ENCODE peak calls at places on chromosomes 11 and 22, in ten cellular contexts. One of them, this sample, is unnamed.

GRCh38 chr11:36149538-36150242 is 139.5 kb downstream of the COMMD9 start:
- DNase-seq in H4: peak; percentile 99
- DNase-seq in HTR-8/SVneo: peak; percentile 96
- DNase-seq in neural crest cell: no peak
- DNase-seq in A172: peak; percentile 100
- DNase-seq in Calu3: peak; percentile 89
- DNase-seq in stimulated activated CD8-positive, alpha-beta memory T cell treated with anti-CD3 and anti-CD28 coated beads, Interleukin-7, amount 100 ng/mL, for 1 hour: no peak
- DNase-seq in progenitor cell of endocrine pancreas: no peak
- DNase-seq in AML-193: peak; percentile 74
- DNase-seq in AG20443: peak; percentile 96
- DNase-seq in this sample: peak; percentile 68

GRCh38 chr11:32527191-32527590 is 56.4 kb upstream of the EIF3M start:
- DNase-seq in H4: no peak
- DNase-seq in HTR-8/SVneo: no peak
- DNase-seq in neural crest cell: no peak
- DNase-seq in A172: no peak
- DNase-seq in Calu3: no peak
- DNase-seq in stimulated activated CD8-positive, alpha-beta memory T cell treated with anti-CD3 and anti-CD28 coated beads, Interleukin-7, amount 100 ng/mL, for 1 hour: no peak
- DNase-seq in progenitor cell of endocrine pancreas: no peak
- DNase-seq in AML-193: no peak
- DNase-seq in AG20443: no peak
- DNase-seq in this sample: no peak

GRCh38 chr22:39090426-39091064 is 6.5 kb upstream of the APOBEC3H start:
- DNase-seq in H4: peak; percentile 72
- DNase-seq in HTR-8/SVneo: peak; percentile 26
- DNase-seq in neural crest cell: no peak
- DNase-seq in A172: peak; percentile 62
- DNase-seq in Calu3: no peak
- DNase-seq in stimulated activated CD8-positive, alpha-beta memory T cell treated with anti-CD3 and anti-CD28 coated beads, Interleukin-7, amount 100 ng/mL, for 1 hour: peak; percentile 68
- DNase-seq in progenitor cell of endocrine pancreas: no peak
- DNase-seq in AML-193: no peak
- DNase-seq in AG20443: no peak
- DNase-seq in this sample: no peak

GRCh38 chr11:4921796-4922195 is 2.3 kb downstream of the OR51G1 start:
- DNase-seq in H4: peak; percentile 59
- DNase-seq in HTR-8/SVneo: no peak
- DNase-seq in neural crest cell: no peak
- DNase-seq in A172: no peak
- DNase-seq in Calu3: no peak
- DNase-seq in stimulated activated CD8-positive, alpha-beta memory T cell treated with anti-CD3 and anti-CD28 coated beads, Interleukin-7, amount 100 ng/mL, for 1 hour: no peak
- DNase-seq in progenitor cell of endocrine pancreas: no peak
- DNase-seq in AML-193: no peak
- DNase-seq in AG20443: no peak
- DNase-seq in this sample: no peak

GRCh38 chr22:20957118-20957690 is 9.9 kb upstream of the AIFM3 start:
- DNase-seq in H4: no peak
- DNase-seq in HTR-8/SVneo: no peak
- DNase-seq in neural crest cell: no peak
- DNase-seq in A172: no peak
- DNase-seq in Calu3: peak; percentile 44
- DNase-seq in stimulated activated CD8-positive, alpha-beta memory T cell treated with anti-CD3 and anti-CD28 coated beads, Interleukin-7, amount 100 ng/mL, for 1 hour: no peak
- DNase-seq in progenitor cell of endocrine pancreas: no peak
- DNase-seq in AML-193: no peak
- DNase-seq in AG20443: peak; percentile 59
- DNase-seq in this sample: no peak

GRCh38 chr11:111306321-111306720 is 8.0 kb downstream of the POU2AF3 start:
- DNase-seq in H4: no peak
- DNase-seq in HTR-8/SVneo: no peak
- DNase-seq in neural crest cell: no peak
- DNase-seq in A172: no peak
- DNase-seq in Calu3: no peak
- DNase-seq in stimulated activated CD8-positive, alpha-beta memory T cell treated with anti-CD3 and anti-CD28 coated beads, Interleukin-7, amount 100 ng/mL, for 1 hour: no peak
- DNase-seq in progenitor cell of endocrine pancreas: no peak
- DNase-seq in AML-193: no peak
- DNase-seq in AG20443: no peak
- DNase-seq in this sample: no peak

GRCh38 chr22:22754268-22754657 is 109.8 kb downstream of the GGTLC2 start:
- DNase-seq in H4: no peak
- DNase-seq in HTR-8/SVneo: no peak
- DNase-seq in neural crest cell: no peak
- DNase-seq in A172: no peak
- DNase-seq in Calu3: no peak
- DNase-seq in stimulated activated CD8-positive, alpha-beta memory T cell treated with anti-CD3 and anti-CD28 coated beads, Interleukin-7, amount 100 ng/mL, for 1 hour: no peak
- DNase-seq in progenitor cell of endocrine pancreas: no peak
- DNase-seq in AML-193: no peak
- DNase-seq in AG20443: no peak
- DNase-seq in this sample: no peak

GRCh38 chr11:67463680-67464410 is 5.2 kb downstream of the TMEM134 start:
- DNase-seq in H4: peak; percentile 83
- DNase-seq in HTR-8/SVneo: peak; percentile 56
- DNase-seq in neural crest cell: no peak
- DNase-seq in A172: peak; percentile 86
- DNase-seq in Calu3: peak; percentile 89
- DNase-seq in stimulated activated CD8-positive, alpha-beta memory T cell treated with anti-CD3 and anti-CD28 coated beads, Interleukin-7, amount 100 ng/mL, for 1 hour: no peak
- DNase-seq in progenitor cell of endocrine pancreas: no peak
- DNase-seq in AML-193: peak; percentile 63
- DNase-seq in AG20443: peak; percentile 83
- DNase-seq in this sample: peak; percentile 52

GRCh38 chr22:49400866-49401598 is 426.6 kb downstream of the BRD1 start:
- DNase-seq in H4: no peak
- DNase-seq in HTR-8/SVneo: no peak
- DNase-seq in neural crest cell: no peak
- DNase-seq in A172: no peak
- DNase-seq in Calu3: no peak
- DNase-seq in stimulated activated CD8-positive, alpha-beta memory T cell treated with anti-CD3 and anti-CD28 coated beads, Interleukin-7, amount 100 ng/mL, for 1 hour: no peak
- DNase-seq in progenitor cell of endocrine pancreas: no peak
- DNase-seq in AML-193: no peak
- DNase-seq in AG20443: no peak
- DNase-seq in this sample: no peak

GRCh38 chr11:133892584-133893380 is 47.5 kb upstream of the SPATA19 start:
- DNase-seq in H4: no peak
- DNase-seq in HTR-8/SVneo: no peak
- DNase-seq in neural crest cell: no peak
- DNase-seq in A172: no peak
- DNase-seq in Calu3: no peak
- DNase-seq in stimulated activated CD8-positive, alpha-beta memory T cell treated with anti-CD3 and anti-CD28 coated beads, Interleukin-7, amount 100 ng/mL, for 1 hour: no peak
- DNase-seq in progenitor cell of endocrine pancreas: no peak
- DNase-seq in AML-193: no peak
- DNase-seq in AG20443: no peak
- DNase-seq in this sample: no peak

GRCh38 chr11:35337136-35337918 is 82.0 kb downstream of the SLC1A2 start:
- DNase-seq in H4: peak; percentile 97
- DNase-seq in HTR-8/SVneo: peak; percentile 59
- DNase-seq in neural crest cell: no peak
- DNase-seq in A172: peak; percentile 99
- DNase-seq in Calu3: peak; percentile 50
- DNase-seq in stimulated activated CD8-positive, alpha-beta memory T cell treated with anti-CD3 and anti-CD28 coated beads, Interleukin-7, amount 100 ng/mL, for 1 hour: no peak
- DNase-seq in progenitor cell of endocrine pancreas: no peak
- DNase-seq in AML-193: no peak
- DNase-seq in AG20443: peak; percentile 90
- DNase-seq in this sample: peak; percentile 85

GRCh38 chr22:36153756-36154155 is 6.8 kb downstream of the APOL3 start:
- DNase-seq in H4: no peak
- DNase-seq in HTR-8/SVneo: no peak
- DNase-seq in neural crest cell: no peak
- DNase-seq in A172: no peak
- DNase-seq in Calu3: no peak
- DNase-seq in stimulated activated CD8-positive, alpha-beta memory T cell treated with anti-CD3 and anti-CD28 coated beads, Interleukin-7, amount 100 ng/mL, for 1 hour: no peak
- DNase-seq in progenitor cell of endocrine pancreas: no peak
- DNase-seq in AML-193: no peak
- DNase-seq in AG20443: no peak
- DNase-seq in this sample: peak; percentile 58

GRCh38 chr11:21625982-21626381 is 566.9 kb upstream of the ANO5 start:
- DNase-seq in H4: peak; percentile 74
- DNase-seq in HTR-8/SVneo: no peak
- DNase-seq in neural crest cell: no peak
- DNase-seq in A172: no peak
- DNase-seq in Calu3: no peak
- DNase-seq in stimulated activated CD8-positive, alpha-beta memory T cell treated with anti-CD3 and anti-CD28 coated beads, Interleukin-7, amount 100 ng/mL, for 1 hour: no peak
- DNase-seq in progenitor cell of endocrine pancreas: no peak
- DNase-seq in AML-193: peak; percentile 86
- DNase-seq in AG20443: no peak
- DNase-seq in this sample: no peak

GRCh38 chr11:115317428-115318185 is 186.6 kb downstream of the CADM1 start:
- DNase-seq in H4: no peak
- DNase-seq in HTR-8/SVneo: no peak
- DNase-seq in neural crest cell: no peak
- DNase-seq in A172: no peak
- DNase-seq in Calu3: no peak
- DNase-seq in stimulated activated CD8-positive, alpha-beta memory T cell treated with anti-CD3 and anti-CD28 coated beads, Interleukin-7, amount 100 ng/mL, for 1 hour: no peak
- DNase-seq in progenitor cell of endocrine pancreas: no peak
- DNase-seq in AML-193: no peak
- DNase-seq in AG20443: no peak
- DNase-seq in this sample: no peak

GRCh38 chr11:87432006-87432405 is 394.3 kb downstream of the TMEM135 start:
- DNase-seq in H4: peak; percentile 14
- DNase-seq in HTR-8/SVneo: no peak
- DNase-seq in neural crest cell: no peak
- DNase-seq in A172: no peak
- DNase-seq in Calu3: no peak
- DNase-seq in stimulated activated CD8-positive, alpha-beta memory T cell treated with anti-CD3 and anti-CD28 coated beads, Interleukin-7, amount 100 ng/mL, for 1 hour: no peak
- DNase-seq in progenitor cell of endocrine pancreas: no peak
- DNase-seq in AML-193: no peak
- DNase-seq in AG20443: peak; percentile 69
- DNase-seq in this sample: no peak

GRCh38 chr11:114321621-114322257 is 25.5 kb downstream of the NNMT start:
- DNase-seq in H4: peak; percentile 57
- DNase-seq in HTR-8/SVneo: no peak
- DNase-seq in neural crest cell: no peak
- DNase-seq in A172: peak; percentile 57
- DNase-seq in Calu3: no peak
- DNase-seq in stimulated activated CD8-positive, alpha-beta memory T cell treated with anti-CD3 and anti-CD28 coated beads, Interleukin-7, amount 100 ng/mL, for 1 hour: no peak
- DNase-seq in progenitor cell of endocrine pancreas: no peak
- DNase-seq in AML-193: no peak
- DNase-seq in AG20443: peak; percentile 69
- DNase-seq in this sample: no peak

GRCh38 chr11:126072141-126072741 is 9.6 kb upstream of the CDON start:
- DNase-seq in H4: no peak
- DNase-seq in HTR-8/SVneo: no peak
- DNase-seq in neural crest cell: no peak
- DNase-seq in A172: no peak
- DNase-seq in Calu3: peak; percentile 33
- DNase-seq in stimulated activated CD8-positive, alpha-beta memory T cell treated with anti-CD3 and anti-CD28 coated beads, Interleukin-7, amount 100 ng/mL, for 1 hour: no peak
- DNase-seq in progenitor cell of endocrine pancreas: no peak
- DNase-seq in AML-193: no peak
- DNase-seq in AG20443: no peak
- DNase-seq in this sample: peak; percentile 70

GRCh38 chr11:84922836-84923235 is 704.3 kb downstream of the DLG2 start:
- DNase-seq in H4: no peak
- DNase-seq in HTR-8/SVneo: no peak
- DNase-seq in neural crest cell: no peak
- DNase-seq in A172: no peak
- DNase-seq in Calu3: no peak
- DNase-seq in stimulated activated CD8-positive, alpha-beta memory T cell treated with anti-CD3 and anti-CD28 coated beads, Interleukin-7, amount 100 ng/mL, for 1 hour: no peak
- DNase-seq in progenitor cell of endocrine pancreas: no peak
- DNase-seq in AML-193: no peak
- DNase-seq in AG20443: peak; percentile 6
- DNase-seq in this sample: no peak

GRCh38 chr11:111308140-111308539 is 9.8 kb downstream of the POU2AF3 start:
- DNase-seq in H4: no peak
- DNase-seq in HTR-8/SVneo: no peak
- DNase-seq in neural crest cell: no peak
- DNase-seq in A172: no peak
- DNase-seq in Calu3: peak; percentile 51
- DNase-seq in stimulated activated CD8-positive, alpha-beta memory T cell treated with anti-CD3 and anti-CD28 coated beads, Interleukin-7, amount 100 ng/mL, for 1 hour: no peak
- DNase-seq in progenitor cell of endocrine pancreas: no peak
- DNase-seq in AML-193: no peak
- DNase-seq in AG20443: no peak
- DNase-seq in this sample: peak; percentile 78

GRCh38 chr11:74729397-74729796 is 1.8 kb downstream of the CHRDL2 start:
- DNase-seq in H4: no peak
- DNase-seq in HTR-8/SVneo: no peak
- DNase-seq in neural crest cell: no peak
- DNase-seq in A172: no peak
- DNase-seq in Calu3: no peak
- DNase-seq in stimulated activated CD8-positive, alpha-beta memory T cell treated with anti-CD3 and anti-CD28 coated beads, Interleukin-7, amount 100 ng/mL, for 1 hour: no peak
- DNase-seq in progenitor cell of endocrine pancreas: no peak
- DNase-seq in AML-193: no peak
- DNase-seq in AG20443: no peak
- DNase-seq in this sample: no peak

GRCh38 chr11:73072935-73073481 is 69.1 kb downstream of the FCHSD2 start:
- DNase-seq in H4: peak; percentile 15
- DNase-seq in HTR-8/SVneo: no peak
- DNase-seq in neural crest cell: no peak
- DNase-seq in A172: peak; percentile 14
- DNase-seq in Calu3: peak; percentile 32
- DNase-seq in stimulated activated CD8-positive, alpha-beta memory T cell treated with anti-CD3 and anti-CD28 coated beads, Interleukin-7, amount 100 ng/mL, for 1 hour: no peak
- DNase-seq in progenitor cell of endocrine pancreas: no peak
- DNase-seq in AML-193: peak; percentile 58
- DNase-seq in AG20443: peak; percentile 33
- DNase-seq in this sample: no peak

GRCh38 chr11:12761029-12761428 is 86.8 kb downstream of the TEAD1 start:
- DNase-seq in H4: no peak
- DNase-seq in HTR-8/SVneo: no peak
- DNase-seq in neural crest cell: no peak
- DNase-seq in A172: peak; percentile 35
- DNase-seq in Calu3: peak; percentile 15
- DNase-seq in stimulated activated CD8-positive, alpha-beta memory T cell treated with anti-CD3 and anti-CD28 coated beads, Interleukin-7, amount 100 ng/mL, for 1 hour: no peak
- DNase-seq in progenitor cell of endocrine pancreas: no peak
- DNase-seq in AML-193: no peak
- DNase-seq in AG20443: no peak
- DNase-seq in this sample: no peak

GRCh38 chr11:77152846-77153245 is 24.8 kb downstream of the MYO7A start:
- DNase-seq in H4: no peak
- DNase-seq in HTR-8/SVneo: no peak
- DNase-seq in neural crest cell: no peak
- DNase-seq in A172: peak; percentile 12
- DNase-seq in Calu3: no peak
- DNase-seq in stimulated activated CD8-positive, alpha-beta memory T cell treated with anti-CD3 and anti-CD28 coated beads, Interleukin-7, amount 100 ng/mL, for 1 hour: no peak
- DNase-seq in progenitor cell of endocrine pancreas: no peak
- DNase-seq in AML-193: no peak
- DNase-seq in AG20443: no peak
- DNase-seq in this sample: no peak

GRCh38 chr11:8219257-8220021 is 44.2 kb downstream of the LMO1 start:
- DNase-seq in H4: peak; percentile 74
- DNase-seq in HTR-8/SVneo: peak; percentile 65
- DNase-seq in neural crest cell: no peak
- DNase-seq in A172: peak; percentile 66
- DNase-seq in Calu3: peak; percentile 64
- DNase-seq in stimulated activated CD8-positive, alpha-beta memory T cell treated with anti-CD3 and anti-CD28 coated beads, Interleukin-7, amount 100 ng/mL, for 1 hour: no peak
- DNase-seq in progenitor cell of endocrine pancreas: peak; percentile 23
- DNase-seq in AML-193: peak; percentile 11
- DNase-seq in AG20443: peak; percentile 73
- DNase-seq in this sample: peak; percentile 39

This sample was measured in HepG2.